ENCODE peak calls at places on chromosomes 2 and 18, in nine cellular contexts. One of them, this sample, is unnamed.

GRCh38 chr2:38232454-38232853 is 144.6 kb downstream of the ATL2 start:
- DNase-seq in lower leg skin: no peak
- DNase-seq in body of pancreas: no peak
- DNase-seq in right lobe of liver: no peak
- DNase-seq in A549: no peak
- DNase-seq in heart left ventricle: no peak
- DNase-seq in adrenal gland: no peak
- DNase-seq in IMR-90: no peak
- DNase-seq in thyroid gland: no peak
- DNase-seq in this sample: no peak

GRCh38 chr2:178455947-178456346 is 4.8 kb downstream of the PJVK start:
- DNase-seq in lower leg skin: no peak
- DNase-seq in body of pancreas: no peak
- DNase-seq in right lobe of liver: no peak
- DNase-seq in A549: no peak
- DNase-seq in heart left ventricle: no peak
- DNase-seq in adrenal gland: no peak
- DNase-seq in IMR-90: no peak
- DNase-seq in thyroid gland: no peak
- DNase-seq in this sample: no peak

GRCh38 chr18:12253517-12254136 is 534 bp upstream of the CIDEA start:
- DNase-seq in lower leg skin: no peak
- DNase-seq in body of pancreas: peak; percentile 59
- DNase-seq in right lobe of liver: peak; percentile 52
- DNase-seq in A549: no peak
- DNase-seq in heart left ventricle: no peak
- DNase-seq in adrenal gland: no peak
- DNase-seq in IMR-90: no peak
- DNase-seq in thyroid gland: peak; percentile 44
- DNase-seq in this sample: no peak

GRCh38 chr18:80034068-80034851 is at the start of gene RBFA:
- DNase-seq in lower leg skin: peak; percentile 100
- DNase-seq in body of pancreas: peak; percentile 100
- DNase-seq in right lobe of liver: peak; percentile 100
- DNase-seq in A549: peak; percentile 97
- DNase-seq in heart left ventricle: peak; percentile 100
- DNase-seq in adrenal gland: peak; percentile 100
- DNase-seq in IMR-90: peak; percentile 98
- DNase-seq in thyroid gland: peak; percentile 100
- DNase-seq in this sample: peak; percentile 100

GRCh38 chr18:57841568-57841967 is 38.5 kb upstream of the ATP8B1 start:
- DNase-seq in lower leg skin: no peak
- DNase-seq in body of pancreas: no peak
- DNase-seq in right lobe of liver: no peak
- DNase-seq in A549: no peak
- DNase-seq in heart left ventricle: no peak
- DNase-seq in adrenal gland: no peak
- DNase-seq in IMR-90: no peak
- DNase-seq in thyroid gland: no peak
- DNase-seq in this sample: no peak

GRCh38 chr2:230411484-230412368 is 4.3 kb upstream of the SP100 start:
- DNase-seq in lower leg skin: peak; percentile 89
- DNase-seq in body of pancreas: peak; percentile 58
- DNase-seq in right lobe of liver: peak; percentile 86
- DNase-seq in A549: peak; percentile 30
- DNase-seq in heart left ventricle: peak; percentile 73
- DNase-seq in adrenal gland: peak; percentile 71
- DNase-seq in IMR-90: peak; percentile 64
- DNase-seq in thyroid gland: peak; percentile 56
- DNase-seq in this sample: peak; percentile 84

GRCh38 chr2:2636813-2637212 is 305.7 kb upstream of the MYT1L start:
- DNase-seq in lower leg skin: no peak
- DNase-seq in body of pancreas: no peak
- DNase-seq in right lobe of liver: no peak
- DNase-seq in A549: no peak
- DNase-seq in heart left ventricle: no peak
- DNase-seq in adrenal gland: no peak
- DNase-seq in IMR-90: no peak
- DNase-seq in thyroid gland: no peak
- DNase-seq in this sample: no peak

GRCh38 chr2:10521891-10522448 is 73.8 kb upstream of the ODC1 start:
- DNase-seq in lower leg skin: peak; percentile 65
- DNase-seq in body of pancreas: peak; percentile 6
- DNase-seq in right lobe of liver: no peak
- DNase-seq in A549: no peak
- DNase-seq in heart left ventricle: no peak
- DNase-seq in adrenal gland: no peak
- DNase-seq in IMR-90: no peak
- DNase-seq in thyroid gland: no peak
- DNase-seq in this sample: peak; percentile 38

GRCh38 chr2:182379235-182379634 is 47.6 kb downstream of the PDE1A start:
- DNase-seq in lower leg skin: no peak
- DNase-seq in body of pancreas: no peak
- DNase-seq in right lobe of liver: no peak
- DNase-seq in A549: no peak
- DNase-seq in heart left ventricle: peak; percentile 51
- DNase-seq in adrenal gland: no peak
- DNase-seq in IMR-90: peak; percentile 67
- DNase-seq in thyroid gland: no peak
- DNase-seq in this sample: no peak

GRCh38 chr2:240565267-240566202 is 2.7 kb upstream of the RNPEPL1 start:
- DNase-seq in lower leg skin: peak; percentile 96
- DNase-seq in body of pancreas: peak; percentile 85
- DNase-seq in right lobe of liver: peak; percentile 87
- DNase-seq in A549: peak; percentile 92
- DNase-seq in heart left ventricle: peak; percentile 75
- DNase-seq in adrenal gland: peak; percentile 75
- DNase-seq in IMR-90: peak; percentile 57
- DNase-seq in thyroid gland: peak; percentile 51
- DNase-seq in this sample: peak; percentile 93

GRCh38 chr2:231665208-231665921 is 43.0 kb upstream of the PTMA start:
- DNase-seq in lower leg skin: no peak
- DNase-seq in body of pancreas: no peak
- DNase-seq in right lobe of liver: no peak
- DNase-seq in A549: no peak
- DNase-seq in heart left ventricle: peak; percentile 8
- DNase-seq in adrenal gland: no peak
- DNase-seq in IMR-90: no peak
- DNase-seq in thyroid gland: no peak
- DNase-seq in this sample: peak; percentile 61
- H3K4me3 ChIP-seq in lower leg skin: no peak overlapping the region
- H3K4me3 ChIP-seq in body of pancreas: no peak overlapping the region
- H3K4me3 ChIP-seq in right lobe of liver: no peak overlapping the region
- H3K4me3 ChIP-seq in A549: peak overlapping the region; percentile 49
- H3K4me3 ChIP-seq in heart left ventricle: peak overlapping the region; percentile 52
- H3K4me3 ChIP-seq in adrenal gland: no peak overlapping the region
- H3K4me3 ChIP-seq in IMR-90: no peak overlapping the region
- H3K4me3 ChIP-seq in thyroid gland: no peak overlapping the region
- H3K4me3 ChIP-seq in this sample: peak overlapping the region; percentile 50

GRCh38 chr2:167652401-167652800 is 595.0 kb downstream of the STK39 start:
- DNase-seq in lower leg skin: no peak
- DNase-seq in body of pancreas: no peak
- DNase-seq in right lobe of liver: no peak
- DNase-seq in A549: no peak
- DNase-seq in heart left ventricle: no peak
- DNase-seq in adrenal gland: no peak
- DNase-seq in IMR-90: no peak
- DNase-seq in thyroid gland: no peak
- DNase-seq in this sample: no peak

GRCh38 chr2:167651406-167652151 is 595.8 kb downstream of the STK39 start:
- DNase-seq in lower leg skin: no peak
- DNase-seq in body of pancreas: no peak
- DNase-seq in right lobe of liver: no peak
- DNase-seq in A549: no peak
- DNase-seq in heart left ventricle: no peak
- DNase-seq in adrenal gland: no peak
- DNase-seq in IMR-90: no peak
- DNase-seq in thyroid gland: no peak
- DNase-seq in this sample: no peak

GRCh38 chr2:167646557-167646956 is 600.8 kb downstream of the STK39 start:
- DNase-seq in lower leg skin: no peak
- DNase-seq in body of pancreas: no peak
- DNase-seq in right lobe of liver: no peak
- DNase-seq in A549: no peak
- DNase-seq in heart left ventricle: no peak
- DNase-seq in adrenal gland: no peak
- DNase-seq in IMR-90: no peak
- DNase-seq in thyroid gland: no peak
- DNase-seq in this sample: no peak
- TF ChIP-seq POLR2A in lower leg skin: no peak
- TF ChIP-seq POLR2A in body of pancreas: no peak
- TF ChIP-seq POLR2A in right lobe of liver: no peak
- TF ChIP-seq POLR2A in A549: no peak
- TF ChIP-seq POLR2A in heart left ventricle: no peak
- TF ChIP-seq POLR2A in adrenal gland: no peak
- TF ChIP-seq POLR2A in IMR-90: no peak
- TF ChIP-seq POLR2A in thyroid gland: no peak
- TF ChIP-seq POLR2A in this sample: no peak

DNA sequence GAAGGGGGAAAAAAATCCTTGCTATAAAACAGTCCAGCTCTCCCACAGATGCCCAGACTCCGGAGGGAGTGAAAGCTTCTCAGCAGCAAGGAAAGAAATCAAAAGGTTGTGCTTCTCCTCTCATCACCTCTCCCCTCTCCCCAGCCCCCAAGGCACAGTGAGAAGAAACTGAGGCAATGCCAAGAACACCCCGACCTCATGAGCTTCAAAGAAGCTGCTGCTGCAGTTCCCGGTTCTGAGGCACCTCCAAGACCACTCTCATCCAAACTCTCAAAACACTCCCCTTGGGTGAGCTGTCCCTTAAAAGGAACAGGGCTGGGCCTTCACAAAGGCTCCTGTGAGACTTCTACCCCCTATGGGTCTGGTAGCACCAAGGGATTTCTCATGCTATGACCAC is 62.0 kb upstream of the KLF7 start:
- DNase-seq in lower leg skin: no peak
- DNase-seq in body of pancreas: no peak
- DNase-seq in right lobe of liver: no peak
- DNase-seq in A549: no peak
- DNase-seq in heart left ventricle: no peak
- DNase-seq in adrenal gland: no peak
- DNase-seq in IMR-90: no peak
- DNase-seq in thyroid gland: no peak
- DNase-seq in this sample: no peak
- H3K4me3 ChIP-seq in lower leg skin: no peak overlapping the region
- H3K4me3 ChIP-seq in body of pancreas: no peak overlapping the region
- H3K4me3 ChIP-seq in right lobe of liver: no peak overlapping the region
- H3K4me3 ChIP-seq in A549: no peak overlapping the region
- H3K4me3 ChIP-seq in heart left ventricle: no peak overlapping the region
- H3K4me3 ChIP-seq in adrenal gland: no peak overlapping the region
- H3K4me3 ChIP-seq in IMR-90: no peak overlapping the region
- H3K4me3 ChIP-seq in thyroid gland: no peak overlapping the region
- H3K4me3 ChIP-seq in this sample: no peak overlapping the region

DNA sequence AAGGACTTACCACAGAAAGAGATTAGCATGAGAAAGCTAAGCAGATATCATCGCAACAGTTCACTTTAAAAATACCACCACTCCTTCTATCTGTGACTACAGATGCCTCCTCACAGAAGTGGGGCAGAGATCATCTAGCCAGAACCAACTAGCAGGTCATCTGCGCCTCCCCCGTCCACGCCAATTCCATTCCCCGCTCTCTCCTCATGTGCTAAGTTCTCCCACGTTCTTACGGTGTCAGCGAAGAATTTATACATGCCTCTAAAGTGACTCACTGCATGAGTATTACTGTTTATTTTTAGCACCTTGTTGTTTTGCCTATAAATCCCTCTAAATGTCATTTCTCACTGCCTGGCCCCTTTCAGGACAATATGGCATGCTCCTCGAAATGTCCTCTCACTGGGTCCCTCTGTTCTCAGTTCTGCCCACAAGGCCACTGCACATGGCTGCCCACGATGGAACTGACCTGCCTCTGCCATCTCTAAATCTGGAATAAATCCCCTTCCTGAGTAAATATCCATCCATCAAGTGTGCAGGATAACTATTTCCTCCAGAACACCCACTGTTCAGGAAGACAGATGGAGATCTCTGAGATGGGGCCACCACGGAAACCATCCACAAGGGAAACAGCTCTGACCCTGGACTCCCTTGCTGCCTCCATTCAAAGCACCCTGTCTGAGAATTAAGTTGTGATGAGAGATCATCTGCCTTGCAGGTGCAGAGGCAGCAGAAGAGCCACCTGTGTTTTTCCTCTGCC is 137.7 kb downstream of the IRS1 start:
- DNase-seq in lower leg skin: no peak
- DNase-seq in body of pancreas: peak; percentile 47
- DNase-seq in right lobe of liver: no peak
- DNase-seq in A549: peak; percentile 86
- DNase-seq in heart left ventricle: peak; percentile 41
- DNase-seq in adrenal gland: no peak
- DNase-seq in IMR-90: peak; percentile 93
- DNase-seq in thyroid gland: no peak
- DNase-seq in this sample: no peak
- TF ChIP-seq POLR2A in lower leg skin: no peak
- TF ChIP-seq POLR2A in body of pancreas: no peak
- TF ChIP-seq POLR2A in right lobe of liver: no peak
- TF ChIP-seq POLR2A in A549: no peak
- TF ChIP-seq POLR2A in heart left ventricle: no peak
- TF ChIP-seq POLR2A in adrenal gland: no peak
- TF ChIP-seq POLR2A in IMR-90: no peak
- TF ChIP-seq POLR2A in thyroid gland: no peak
- TF ChIP-seq POLR2A in this sample: no peak

GRCh38 chr18:72866901-72867701 is 686 bp downstream of the NETO1 start:
- DNase-seq in lower leg skin: peak; percentile 82
- DNase-seq in body of pancreas: no peak
- DNase-seq in right lobe of liver: no peak
- DNase-seq in A549: no peak
- DNase-seq in heart left ventricle: no peak
- DNase-seq in adrenal gland: no peak
- DNase-seq in IMR-90: no peak
- DNase-seq in thyroid gland: no peak
- DNase-seq in this sample: no peak

GRCh38 chr18:72867721-72868665 is at the start of gene NETO1:
- DNase-seq in lower leg skin: peak; percentile 74
- DNase-seq in body of pancreas: no peak
- DNase-seq in right lobe of liver: no peak
- DNase-seq in A549: no peak
- DNase-seq in heart left ventricle: no peak
- DNase-seq in adrenal gland: no peak
- DNase-seq in IMR-90: no peak
- DNase-seq in thyroid gland: no peak
- DNase-seq in this sample: no peak

GRCh38 chr18:72863754-72864153 is 4.0 kb downstream of the NETO1 start:
- DNase-seq in lower leg skin: peak; percentile 77
- DNase-seq in body of pancreas: no peak
- DNase-seq in right lobe of liver: no peak
- DNase-seq in A549: no peak
- DNase-seq in heart left ventricle: no peak
- DNase-seq in adrenal gland: no peak
- DNase-seq in IMR-90: no peak
- DNase-seq in thyroid gland: no peak
- DNase-seq in this sample: no peak

GRCh38 chr18:72868666-72869661 is 1.2 kb upstream of the NETO1 start:
- DNase-seq in lower leg skin: peak; percentile 74
- DNase-seq in body of pancreas: no peak
- DNase-seq in right lobe of liver: no peak
- DNase-seq in A549: no peak
- DNase-seq in heart left ventricle: no peak
- DNase-seq in adrenal gland: no peak
- DNase-seq in IMR-90: no peak
- DNase-seq in thyroid gland: no peak
- DNase-seq in this sample: no peak

GRCh38 chr18:72866572-72866900 is 1.3 kb downstream of the NETO1 start:
- DNase-seq in lower leg skin: no peak
- DNase-seq in body of pancreas: no peak
- DNase-seq in right lobe of liver: no peak
- DNase-seq in A549: no peak
- DNase-seq in heart left ventricle: no peak
- DNase-seq in adrenal gland: no peak
- DNase-seq in IMR-90: no peak
- DNase-seq in thyroid gland: no peak
- DNase-seq in this sample: no peak
- H3K4me3 ChIP-seq in lower leg skin: no peak overlapping the region
- H3K4me3 ChIP-seq in body of pancreas: no peak overlapping the region
- H3K4me3 ChIP-seq in right lobe of liver: no peak overlapping the region
- H3K4me3 ChIP-seq in A549: no peak overlapping the region
- H3K4me3 ChIP-seq in heart left ventricle: no peak overlapping the region
- H3K4me3 ChIP-seq in adrenal gland: no peak overlapping the region
- H3K4me3 ChIP-seq in IMR-90: no peak overlapping the region
- H3K4me3 ChIP-seq in thyroid gland: no peak overlapping the region
- H3K4me3 ChIP-seq in this sample: peak overlapping the region; percentile 40

This sample was measured in suprapubic skin.